ENCODE peak calls at places on chromosomes 6 and 20, in eight cellular contexts. L is lung, Z is heart right ventricle, B is fibroblast of lung, G is mesendoderm, V is thyroid gland, M is HAP-1, P is stomach. C is an unnamed sample. For H3K4me1, the result is how much of the 10 kb centered on the place peaks cover.

GRCh38 chr6:101741474-101742171 is 348.1 kb downstream of the GRIK2 start:
- DNase-seq in P (peak), G (peak), M (peak), V (no peak), L (no peak), Z (no peak), B (peak), C (no peak)

GRCh38 chr6:26033942-26034354 is 53.3 kb upstream of the HFE start:
- DNase-seq in G (peak), B (no peak), P (no peak), Z (no peak), V (no peak), L (no peak), M (no peak), C (no peak)

GRCh38 chr6:36314221-36315014 is 22.3 kb downstream of the BNIP5 start:
- DNase-seq in V (no peak), P (no peak), B (peak), L (no peak), M (no peak), G (peak), Z (no peak), C (peak)

GRCh38 chr20:967796-968742 is 34.0 kb downstream of the RSPO4 start:
- DNase-seq in L (no peak), B (peak), Z (no peak), V (no peak), P (no peak), M (peak), G (peak), C (peak)

GRCh38 chr20:10047427-10047826 is 12.6 kb downstream of the ANKEF1 start:
- DNase-seq in M (no peak), L (no peak), P (no peak), V (no peak), B (peak), Z (no peak), G (peak), C (no peak)

GRCh38 chr6:37691904-37692806 is 5.5 kb downstream of the MDGA1 start:
- DNase-seq in Z (peak), M (peak), G (peak), B (peak), P (peak), L (peak), V (peak), C (peak)

GRCh38 chr20:56542489-56543020 is 9.5 kb downstream of the FAM209B start:
- DNase-seq in P (no peak), Z (no peak), G (no peak), V (no peak), L (no peak), B (no peak), M (no peak), C (no peak)

GRCh38 chr20:6134592-6134991 is 11.8 kb upstream of the FERMT1 start:
- DNase-seq in Z (no peak), L (no peak), P (no peak), M (no peak), G (no peak), B (no peak), V (peak), C (no peak)

GRCh38 chr20:6765469-6766058 is 1.9 kb upstream of the BMP2 start:
- DNase-seq in B (peak), P (no peak), V (no peak), Z (no peak), M (peak), L (no peak), G (peak), C (peak)

GRCh38 chr6:37168809-37169457 is 1.0 kb upstream of the PIM1 start:
- DNase-seq in Z (no peak), M (no peak), L (no peak), G (peak), V (peak), B (no peak), P (no peak), C (no peak)

GRCh38 chr6:44053760-44054556 is 73.3 kb downstream of the MRPL14 start:
- DNase-seq in M (no peak), G (peak), P (no peak), B (peak), Z (no peak), L (no peak), V (no peak), C (peak)

GRCh38 chr6:89298680-89299450 is 16.2 kb downstream of the GABRR2 start:
- DNase-seq in L (no peak), G (peak), B (peak), P (no peak), M (no peak), V (no peak), Z (no peak), C (peak)

DNA sequence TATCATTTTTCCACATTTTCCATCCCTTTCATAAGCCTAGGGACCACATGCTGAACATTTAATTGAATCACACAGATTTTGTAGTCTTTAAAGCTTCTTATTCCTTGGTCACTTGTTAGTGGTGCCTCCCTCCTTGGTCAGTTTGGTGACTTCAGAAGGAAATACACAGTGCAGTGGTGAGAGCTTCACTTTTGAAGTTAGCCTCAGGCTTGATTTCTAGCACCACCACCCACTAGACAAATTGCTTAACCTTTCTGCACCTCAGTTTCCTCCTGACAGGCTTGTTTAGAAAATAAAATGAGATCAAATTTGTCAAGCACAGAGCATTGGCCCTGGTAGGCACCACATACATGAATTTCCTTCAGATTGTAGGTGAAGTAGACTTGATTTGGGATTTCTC is 91.7 kb downstream of the FOXO3 start:
- DNase-seq in M (no peak), Z (no peak), B (no peak), L (no peak), P (no peak), G (no peak), V (no peak), C (no peak)
- H3K4me1 ChIP-seq in M (under half), Z (half or more), B (half or more), L (under half), P (half or more), G (under half), V (half or more), C (under half)

DNA sequence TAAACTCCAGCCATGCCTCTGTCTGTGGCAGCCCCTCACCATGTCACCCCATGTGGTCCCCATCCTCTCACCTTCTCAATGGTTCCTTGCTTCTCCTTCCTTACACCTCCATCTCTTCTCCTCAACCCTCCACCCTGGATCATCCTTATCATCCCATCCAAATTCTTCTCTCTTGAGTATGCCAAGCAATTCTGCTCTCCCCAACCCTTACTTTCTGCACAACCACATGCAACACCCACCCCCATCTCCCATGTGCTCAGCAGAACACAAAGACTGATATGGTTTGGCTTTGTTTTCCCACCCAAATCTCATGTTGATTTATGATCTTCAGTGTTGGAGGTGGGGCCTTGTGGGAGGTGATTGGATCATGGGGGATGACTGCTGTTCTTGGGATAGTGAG is 42.5 kb upstream of the RALY start:
- DNase-seq in M (no peak), G (no peak), L (no peak), P (no peak), V (no peak), B (no peak), Z (no peak), C (no peak)
- H3K4me1 ChIP-seq in M (under half), G (under half), L (under half), P (under half), V (under half), B (under half), Z (under half), C (under half)

GRCh38 chr20:41174373-41174772 is 37.0 kb downstream of the PLCG1 start:
- DNase-seq in G (no peak), B (no peak), P (no peak), V (no peak), M (no peak), L (peak), Z (no peak), C (no peak)
- H3K4me1 ChIP-seq in G (under half), B (under half), P (under half), V (under half), M (under half), L (under half), Z (half or more), C (under half)

GRCh38 chr20:45782890-45783289 is 8.8 kb downstream of the WFDC3 start:
- DNase-seq in P (no peak), L (no peak), Z (no peak), M (no peak), V (no peak), B (no peak), G (no peak), C (no peak)
- H3K4me1 ChIP-seq in P (half or more), L (under half), Z (under half), M (under half), V (under half), B (under half), G (under half), C (under half)

GRCh38 chr6:3804981-3805380 is 44.2 kb upstream of the FAM50B start:
- DNase-seq in Z (no peak), B (no peak), P (no peak), M (no peak), V (no peak), L (no peak), G (no peak), C (no peak)

GRCh38 chr6:3808759-3809514 is 40.2 kb upstream of the FAM50B start:
- DNase-seq in L (peak), M (no peak), G (no peak), P (peak), B (peak), Z (peak), V (peak), C (peak)

GRCh38 chr6:3805448-3806123 is 43.6 kb upstream of the FAM50B start:
- DNase-seq in B (no peak), P (no peak), G (no peak), V (no peak), Z (no peak), M (no peak), L (no peak), C (no peak)

GRCh38 chr6:3808189-3808588 is 41.0 kb upstream of the FAM50B start:
- DNase-seq in M (no peak), B (no peak), Z (no peak), V (no peak), G (no peak), L (no peak), P (no peak), C (no peak)

GRCh38 chr6:3806169-3806922 is 42.8 kb upstream of the FAM50B start:
- DNase-seq in V (no peak), G (no peak), L (no peak), B (no peak), P (peak), M (no peak), Z (no peak), C (no peak)
- H3K4me1 ChIP-seq in V (under half), G (under half), L (under half), B (under half), P (under half), M (under half), Z (under half), C (under half)

GRCh38 chr6:30685157-30685976 is 1.1 kb downstream of the PPP1R18 start:
- DNase-seq in Z (peak), B (no peak), L (no peak), M (no peak), V (no peak), G (peak), P (no peak), C (no peak)

GRCh38 chr6:30686908-30687658 is 638 bp upstream of the PPP1R18 start:
- DNase-seq in M (peak), P (peak), L (peak), Z (peak), V (peak), B (peak), G (peak), C (peak)

GRCh38 chr6:30684386-30685156 is 1.9 kb downstream of the PPP1R18 start:
- DNase-seq in B (peak), P (peak), Z (peak), L (no peak), G (peak), M (no peak), V (no peak), C (no peak)

GRCh38 chr6:30687659-30688431 is 1.4 kb upstream of the PPP1R18 start:
- DNase-seq in B (peak), V (no peak), M (no peak), G (peak), P (no peak), Z (peak), L (no peak), C (peak)

GRCh38 chr6:30685977-30686907 is at the start of gene PPP1R18:
- DNase-seq in L (peak), P (peak), V (peak), M (peak), G (peak), Z (peak), B (no peak), C (peak)
- H3K4me1 ChIP-seq in L (under half), P (under half), V (half or more), M (under half), G (under half), Z (half or more), B (under half), C (under half)

DNA sequence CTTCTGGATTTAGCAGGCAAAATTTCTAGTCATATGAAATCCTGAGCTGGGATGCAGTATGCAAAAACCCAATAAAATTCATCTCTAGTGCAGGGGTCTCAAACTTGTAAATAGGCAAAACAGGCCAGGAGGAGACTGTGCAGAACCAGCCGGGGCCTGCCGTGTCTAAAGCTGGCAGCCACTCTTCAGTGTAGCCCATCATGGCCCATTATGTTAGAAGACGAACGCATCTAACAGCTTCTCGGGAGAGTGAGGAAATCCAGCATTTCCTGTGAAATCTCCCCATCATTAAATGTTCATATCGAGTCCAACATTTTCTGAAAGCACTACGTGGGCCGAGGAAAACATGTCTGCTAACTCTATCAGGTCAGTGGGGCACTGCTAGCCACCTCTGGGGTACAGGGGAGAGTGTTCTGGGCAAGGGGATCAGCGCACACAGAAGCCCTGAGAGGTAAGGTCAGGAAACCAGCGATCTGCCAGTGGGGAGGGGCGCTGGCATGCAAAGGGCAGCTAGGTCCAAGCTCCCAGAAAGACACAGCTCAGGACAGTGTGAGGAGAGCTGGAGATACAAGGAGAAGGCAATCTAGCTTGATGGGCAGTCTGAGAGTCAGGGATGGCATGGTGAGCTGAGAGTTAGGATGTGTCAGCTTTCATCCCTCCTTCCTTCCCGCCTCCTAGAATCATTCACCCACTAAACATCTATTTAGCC is 144.2 kb downstream of the PREX1 start:
- DNase-seq in Z (no peak), B (no peak), M (no peak), P (no peak), L (no peak), G (no peak), V (no peak), C (no peak)
- H3K4me1 ChIP-seq in Z (half or more), B (under half), M (under half), P (half or more), L (under half), G (under half), V (half or more), C (under half)

GRCh38 chr6:156884306-156884705 is 107.1 kb downstream of the ARID1B start:
- DNase-seq in V (no peak), Z (no peak), G (no peak), M (no peak), B (no peak), P (peak), L (no peak), C (no peak)
- H3K4me1 ChIP-seq in V (half or more), Z (half or more), G (under half), M (under half), B (under half), P (under half), L (under half), C (under half)

DNA sequence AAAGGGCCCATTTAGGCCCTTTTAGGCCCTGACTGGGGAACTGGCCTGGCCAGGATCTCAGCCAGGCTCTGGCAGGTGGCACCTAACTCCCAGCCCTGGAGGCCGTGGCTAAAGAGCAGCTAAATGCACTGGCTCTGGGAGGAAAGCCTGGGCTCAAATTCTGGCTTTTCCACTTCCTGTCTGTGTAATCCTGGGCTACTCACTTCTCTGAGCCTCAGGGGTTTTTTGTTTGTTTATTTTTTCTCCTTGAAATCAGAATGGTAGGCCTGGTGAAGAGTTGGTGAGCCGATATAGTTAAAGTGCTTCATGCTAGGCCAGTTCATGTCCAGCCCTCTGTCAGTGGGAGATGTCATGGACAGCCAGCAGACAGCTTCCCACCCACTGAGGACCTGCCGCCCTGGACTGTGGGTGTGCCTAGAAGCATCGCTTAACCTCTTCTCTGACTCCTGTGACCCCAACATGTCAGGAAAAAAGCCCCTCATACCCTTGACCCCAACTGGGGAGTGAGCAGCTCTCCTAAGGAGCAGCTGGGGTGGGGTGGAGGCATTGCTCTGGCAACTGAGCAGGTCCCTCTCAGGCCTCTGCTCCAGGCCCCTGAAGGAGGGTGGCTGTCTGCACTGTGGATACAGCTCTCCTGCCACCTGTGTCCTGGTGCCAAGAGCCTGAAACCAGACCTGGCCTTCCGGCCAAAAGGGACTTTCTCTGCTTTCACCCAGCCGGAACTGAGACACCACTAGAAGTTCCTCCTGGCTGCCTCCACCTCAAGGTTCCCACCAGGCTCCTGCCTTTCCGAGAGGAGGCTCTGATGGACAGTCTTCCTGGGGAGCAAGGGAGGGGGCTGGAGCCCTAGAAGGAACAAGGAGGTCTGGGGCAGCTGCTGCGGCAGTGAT is 57.2 kb upstream of the MYL9 start:
- DNase-seq in L (no peak), P (peak), B (peak), Z (no peak), G (no peak), M (no peak), V (peak), C (no peak)
- H3K4me1 ChIP-seq in L (under half), P (half or more), B (under half), Z (half or more), G (under half), M (under half), V (half or more), C (under half)

GRCh38 chr20:33825340-33826269 is 14.5 kb downstream of the CHMP4B start:
- DNase-seq in P (no peak), V (no peak), B (no peak), Z (no peak), G (peak), M (no peak), L (no peak), C (no peak)

GRCh38 chr20:33827629-33828325 is 16.6 kb downstream of the CHMP4B start:
- DNase-seq in G (no peak), V (no peak), M (no peak), P (no peak), B (no peak), L (no peak), Z (no peak), C (no peak)

GRCh38 chr20:33826270-33826897 is 15.2 kb downstream of the CHMP4B start:
- DNase-seq in B (no peak), Z (no peak), P (no peak), M (no peak), G (peak), L (no peak), V (no peak), C (no peak)

GRCh38 chr20:33828326-33828834 is 17.2 kb downstream of the CHMP4B start:
- DNase-seq in L (no peak), P (no peak), M (no peak), B (no peak), Z (no peak), V (peak), G (no peak), C (no peak)

DNA sequence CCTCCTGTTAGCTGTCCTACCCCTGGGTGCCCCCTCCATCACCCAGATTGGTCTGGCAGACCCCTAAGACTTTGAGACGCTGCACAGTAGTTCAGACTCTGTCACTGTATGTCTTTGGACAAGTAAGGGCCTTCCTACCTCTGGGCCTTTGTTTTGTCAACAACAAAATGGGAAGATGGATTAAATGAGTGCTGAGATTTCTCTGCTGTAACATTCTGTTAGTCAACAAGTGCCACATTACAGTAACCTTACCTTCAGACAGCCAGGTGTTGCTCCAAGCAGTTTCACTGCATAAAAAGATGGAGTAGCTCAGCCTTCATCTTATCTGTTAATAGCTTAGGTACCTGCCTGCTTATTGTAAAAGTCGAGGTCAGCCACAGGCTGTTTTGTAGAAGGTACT is 16.0 kb downstream of the CHMP4B start:
- DNase-seq in B (no peak), V (no peak), M (no peak), P (no peak), Z (no peak), L (no peak), G (no peak), C (no peak)
- H3K4me1 ChIP-seq in B (under half), V (half or more), M (under half), P (half or more), Z (half or more), L (under half), G (under half), C (under half)

C was measured in astrocyte.